ENCODE peak calls at places on chromosomes 13 and 19, in nine cellular contexts. B is neural progenitor cell, I is SK-N-SH, T is PC-3, M is IMR-90, V is mammary epithelial cell, A is colonic mucosa, R is H9, W is endothelial cell of umbilical vein. Z is an unnamed sample. For H3K4me1, the result is how much of the 10 kb centered on the place peaks cover.

GRCh38 chr13:106796280-106797047 is 228.5 kb upstream of the ARGLU1 start:
- DNase-seq in A (no peak), M (no peak), B (peak), V (no peak), T (no peak), R (peak), W (peak), I (no peak), Z (peak)

GRCh38 chr13:49305824-49306425 is 58.2 kb downstream of the CDADC1 start:
- DNase-seq in B (no peak), I (no peak), A (no peak), R (no peak), W (no peak), M (no peak), V (no peak), T (no peak), Z (no peak)

GRCh38 chr13:108929532-108929931 is 300.1 kb downstream of the MYO16 start:
- DNase-seq in T (peak), W (no peak), B (no peak), A (no peak), V (no peak), I (no peak), R (no peak), M (no peak), Z (no peak)

GRCh38 chr13:70297219-70297618 is 189.0 kb upstream of the KLHL1 start:
- DNase-seq in W (no peak), A (no peak), B (no peak), R (no peak), T (no peak), I (no peak), M (no peak), V (no peak), Z (no peak)

GRCh38 chr19:1105217-1105872 is 1.6 kb downstream of the GPX4 start:
- DNase-seq in B (no peak), A (peak), R (no peak), V (no peak), T (peak), M (peak), I (no peak), W (no peak), Z (no peak)

GRCh38 chr13:19607523-19608078 is 25.9 kb upstream of the MPHOSPH8 start:
- DNase-seq in I (no peak), A (no peak), V (peak), W (no peak), B (no peak), M (no peak), T (no peak), R (no peak), Z (no peak)

GRCh38 chr13:36382030-36382429 is 35.8 kb upstream of the SPART start:
- DNase-seq in V (peak), M (no peak), I (no peak), B (no peak), A (no peak), T (peak), R (no peak), W (no peak), Z (no peak)

GRCh38 chr13:64428196-64428595 is 2801.9 kb downstream of the PCDH9 start:
- DNase-seq in B (peak), T (peak), M (peak), W (no peak), A (no peak), V (no peak), I (no peak), R (no peak), Z (no peak)

GRCh38 chr13:93522486-93522885 is 295.9 kb downstream of the GPC6 start:
- DNase-seq in M (peak), W (no peak), I (no peak), A (no peak), V (no peak), R (no peak), B (peak), T (no peak), Z (no peak)

GRCh38 chr13:70353096-70353495 is 244.8 kb upstream of the KLHL1 start:
- DNase-seq in M (no peak), A (no peak), B (peak), R (peak), T (peak), W (no peak), I (no peak), V (no peak), Z (peak)

GRCh38 chr19:47729468-47729798 is 15.9 kb upstream of the NOP53 start:
- DNase-seq in A (peak), T (peak), R (peak), M (peak), B (peak), I (no peak), V (peak), W (peak), Z (peak)

GRCh38 chr13:39039033-39039432 is 777 bp downstream of the NHLRC3 start:
- DNase-seq in V (no peak), A (no peak), I (no peak), W (no peak), R (no peak), B (no peak), M (no peak), T (no peak), Z (no peak)

GRCh38 chr19:10270616-10271394 is at the start of gene ICAM1:
- DNase-seq in M (peak), W (peak), I (peak), B (peak), T (peak), V (peak), R (peak), A (peak), Z (peak)

GRCh38 chr19:45125975-45126493 is 33.1 kb downstream of the PPP1R37 start:
- DNase-seq in R (peak), V (peak), W (peak), I (peak), A (peak), B (peak), M (peak), T (peak), Z (peak)

GRCh38 chr13:71830736-71831135 is 36.3 kb downstream of the DACH1 start:
- DNase-seq in W (no peak), V (no peak), T (no peak), M (no peak), I (no peak), R (no peak), A (no peak), B (no peak), Z (no peak)

GRCh38 chr13:20715340-20715732 is 11.8 kb downstream of the IL17D start:
- DNase-seq in W (no peak), T (no peak), B (no peak), V (no peak), I (no peak), R (no peak), A (no peak), M (no peak), Z (no peak)
- H3K9ac ChIP-seq in W (no peak), T (no peak), B (no peak), V (no peak), I (no peak), R (no peak), A (no peak), M (no peak), Z (no peak)

DNA sequence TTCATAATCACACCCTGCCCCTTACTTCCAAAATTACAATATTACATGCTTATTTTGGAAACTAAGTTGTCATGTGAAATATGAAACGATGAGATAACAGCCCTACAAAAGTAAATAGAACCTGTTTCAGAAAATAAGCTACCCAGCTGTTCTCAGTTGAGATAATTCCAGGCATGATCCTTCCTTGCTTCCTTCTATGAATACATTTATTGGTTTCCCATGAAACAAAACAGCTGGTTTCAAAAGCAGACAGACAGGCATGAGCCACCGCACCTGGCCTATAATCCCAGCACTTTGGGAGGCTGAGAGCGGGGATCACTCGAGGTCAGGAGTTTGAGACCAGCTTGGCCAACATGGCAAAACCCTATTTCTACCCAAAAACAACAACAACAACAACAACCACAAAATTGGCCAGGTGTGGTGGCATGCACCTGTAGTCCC is 95.4 kb downstream of the STK24 start:
- DNase-seq in I (no peak), B (no peak), T (no peak), W (no peak), R (no peak), A (no peak), M (peak), V (no peak), Z (no peak)
- H3K4me1 ChIP-seq in I (under half), B (half or more), T (half or more), W (half or more), R (under half), A (under half), M (under half), V (half or more), Z (under half)

DNA sequence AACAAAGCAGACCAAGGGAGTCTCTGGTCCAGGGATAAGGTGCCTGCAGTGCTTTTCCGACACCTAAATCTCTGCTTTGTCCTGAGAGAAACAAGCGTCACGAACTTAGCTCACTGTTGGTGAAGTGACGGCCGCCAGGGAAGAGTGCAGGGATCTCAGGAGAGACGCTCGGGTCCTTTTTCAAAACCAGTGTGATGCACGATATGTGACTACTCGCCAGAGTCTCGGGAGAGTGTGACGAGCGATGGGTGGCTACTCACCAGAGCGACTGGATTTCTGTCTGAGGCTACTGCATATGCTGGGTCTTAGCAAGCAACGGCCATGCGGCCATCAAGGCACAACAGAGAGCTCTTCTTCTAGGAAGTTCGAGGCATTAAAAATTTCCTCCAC is 16.5 kb upstream of the CFAP97D2 start:
- DNase-seq in A (no peak), T (no peak), R (no peak), I (no peak), B (no peak), W (no peak), V (no peak), M (no peak), Z (no peak)
- H3K27ac ChIP-seq in A (peak), T (no peak), R (no peak), I (no peak), B (no peak), W (no peak), V (no peak), M (no peak), Z (no peak)

DNA sequence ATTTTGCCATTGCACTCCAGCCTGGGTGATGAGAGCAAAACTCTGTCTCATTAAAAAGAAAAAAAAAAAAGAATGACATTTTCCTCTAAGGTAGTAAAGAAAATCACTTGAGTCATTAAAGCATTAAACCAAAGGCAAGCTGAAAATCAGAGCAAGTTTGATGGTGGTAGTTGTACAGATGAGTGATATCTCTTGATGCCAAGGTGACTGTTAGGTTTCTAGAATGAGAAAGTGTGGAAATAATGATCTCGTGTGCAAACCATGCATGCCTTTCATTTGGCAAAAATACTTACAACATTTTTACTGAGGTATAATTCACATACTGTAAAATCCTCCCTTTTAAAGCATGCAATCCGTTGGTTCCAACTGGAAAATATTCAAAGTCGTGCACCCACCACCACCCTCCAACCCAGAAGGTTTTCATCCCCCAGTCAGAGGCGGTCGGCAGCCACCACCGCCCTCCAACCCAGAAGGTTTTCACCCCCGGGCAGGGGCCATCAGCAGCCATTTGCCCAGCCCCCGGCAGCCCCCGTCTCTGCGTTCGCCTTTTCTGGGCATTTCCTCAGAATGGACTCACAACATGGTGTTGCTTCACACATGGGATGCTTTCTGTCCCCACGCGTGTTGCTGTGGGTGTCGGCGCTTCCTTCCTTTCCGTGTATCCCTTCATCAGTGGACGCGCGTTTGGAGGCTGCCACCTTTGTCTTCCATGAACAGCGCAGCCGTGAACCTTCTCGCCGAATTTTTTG is 90.2 kb downstream of the ATP11A start:
- DNase-seq in I (peak), T (no peak), A (no peak), R (no peak), B (no peak), V (no peak), M (peak), W (no peak), Z (no peak)
- H3K9ac ChIP-seq in I (no peak), T (no peak), A (no peak), R (no peak), B (no peak), V (no peak), M (no peak), W (no peak), Z (peak)

GRCh38 chr13:27308941-27309340 is 38.3 kb downstream of the RASL11A start:
- DNase-seq in A (no peak), R (no peak), B (no peak), I (no peak), T (no peak), M (no peak), V (no peak), W (no peak), Z (no peak)
- H3K4me1 ChIP-seq in A (under half), R (under half), B (under half), I (under half), T (under half), M (under half), V (under half), W (under half), Z (under half)

DNA sequence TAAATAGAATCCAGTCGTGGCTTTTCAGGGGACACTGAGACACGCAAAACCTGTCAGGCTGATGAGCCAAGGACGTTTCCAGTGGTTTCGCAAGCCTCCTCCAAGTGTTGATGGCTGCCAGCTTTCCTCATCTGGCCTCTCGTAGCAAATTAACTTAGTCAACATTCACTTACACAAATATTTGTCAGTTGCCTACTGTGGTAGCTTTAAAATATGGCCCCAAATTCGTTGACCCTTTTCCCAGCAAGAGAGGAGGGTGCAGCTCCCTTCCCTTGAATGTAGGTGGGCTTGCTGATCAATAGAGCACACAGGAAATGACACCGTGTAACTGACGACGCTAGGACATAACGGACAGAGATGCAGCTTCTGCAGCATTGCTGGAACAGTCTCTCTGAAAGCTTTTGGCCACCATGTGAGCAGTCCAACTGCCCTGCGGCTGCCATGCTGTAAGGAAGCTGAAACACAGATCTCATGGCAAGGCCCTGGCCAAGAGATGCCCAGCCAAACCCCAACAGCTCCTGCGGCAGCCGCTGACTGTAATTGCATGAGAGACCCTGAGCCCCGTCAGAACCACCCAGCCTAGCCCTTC is 5.5 kb upstream of the RANBP3 start:
- DNase-seq in M (no peak), A (no peak), V (no peak), R (no peak), I (no peak), T (no peak), W (no peak), B (no peak), Z (no peak)
- H3K27ac ChIP-seq in M (no peak), A (no peak), V (no peak), R (no peak), I (no peak), T (no peak), W (no peak), B (no peak), Z (no peak)

DNA sequence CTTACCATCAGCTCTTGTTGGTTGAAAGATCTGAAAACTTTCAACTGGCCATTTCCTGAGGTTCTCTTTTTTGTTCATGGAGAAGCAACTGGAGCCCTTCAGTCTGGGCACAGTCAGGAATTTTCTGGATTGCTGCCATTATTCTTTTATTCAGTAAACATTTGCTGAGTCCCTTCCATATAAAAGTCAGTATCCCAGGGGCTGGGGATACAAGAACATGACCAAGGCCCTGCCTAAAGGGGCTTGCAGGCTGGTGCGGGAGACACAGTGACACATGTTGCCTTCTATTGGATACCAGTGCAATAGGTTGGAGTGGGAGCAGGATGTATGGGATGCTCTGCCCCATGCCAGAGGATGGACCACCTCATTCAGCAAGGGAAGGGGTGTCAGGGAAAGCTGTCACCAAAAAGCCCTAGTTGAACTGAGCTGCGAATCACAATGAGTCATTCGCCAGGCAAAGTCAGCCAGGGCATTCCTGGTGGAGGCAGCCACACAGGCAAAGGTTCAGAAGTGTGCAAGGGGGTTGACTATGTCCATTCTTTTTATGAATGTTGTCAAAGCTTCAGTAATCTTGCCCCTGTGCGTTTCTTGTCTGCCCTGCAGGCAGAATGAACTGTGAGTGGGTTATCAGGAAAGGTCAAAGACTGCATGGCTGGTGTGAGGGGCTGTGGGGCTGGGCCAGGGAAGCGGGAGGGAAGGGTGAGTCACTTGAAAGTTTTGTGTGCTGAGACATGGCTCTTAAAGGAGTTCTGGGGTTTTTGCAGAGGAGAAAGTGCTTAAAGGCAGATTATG is 395.9 kb downstream of the KCNRG start:
- DNase-seq in T (peak), A (no peak), V (peak), W (peak), M (peak), R (no peak), I (no peak), B (no peak), Z (peak)
- H3K9ac ChIP-seq in T (peak), A (no peak), V (no peak), W (no peak), M (no peak), R (no peak), I (peak), B (no peak), Z (no peak)

GRCh38 chr13:67147257-67148218 is 82.6 kb downstream of the PCDH9 start:
- DNase-seq in M (peak), B (peak), A (no peak), T (peak), I (no peak), R (no peak), W (peak), V (no peak), Z (no peak)

GRCh38 chr13:67143544-67144115 is 86.5 kb downstream of the PCDH9 start:
- DNase-seq in W (no peak), V (no peak), B (no peak), T (no peak), M (peak), A (no peak), I (no peak), R (no peak), Z (no peak)

GRCh38 chr13:67148219-67148583 is 81.9 kb downstream of the PCDH9 start:
- DNase-seq in B (no peak), T (no peak), M (peak), I (no peak), A (no peak), W (peak), V (peak), R (no peak), Z (no peak)

GRCh38 chr13:67145950-67146349 is 84.2 kb downstream of the PCDH9 start:
- DNase-seq in R (no peak), I (no peak), M (no peak), W (no peak), A (no peak), V (no peak), B (no peak), T (no peak), Z (no peak)

DNA sequence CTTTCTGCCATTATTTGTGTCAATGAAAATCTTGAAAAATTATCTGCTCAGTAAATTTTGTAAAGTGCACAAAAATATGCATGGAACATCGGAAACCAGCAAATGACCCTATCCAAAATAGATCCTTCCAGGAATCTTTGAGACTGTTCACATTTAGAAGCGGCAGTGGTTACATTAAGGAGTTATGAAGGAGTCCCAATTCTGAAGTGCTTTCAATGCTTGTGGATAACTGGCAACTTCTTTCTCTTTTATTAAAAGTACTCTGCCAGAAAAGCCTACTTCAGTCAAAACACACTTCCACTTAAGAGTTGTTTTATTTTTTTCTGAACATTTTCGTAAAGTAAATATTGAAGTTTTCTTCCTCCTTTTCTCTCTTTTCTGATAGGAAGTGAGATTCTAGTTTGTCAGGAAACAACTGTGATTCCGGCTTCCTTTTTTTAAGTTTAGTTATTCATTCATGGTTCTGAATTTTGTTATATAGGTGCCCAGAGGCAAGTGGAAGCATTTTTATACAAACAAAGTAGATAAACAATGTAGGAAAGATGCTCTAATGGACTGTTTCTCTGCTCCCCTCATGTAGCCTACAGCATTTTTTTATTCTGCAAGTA is 83.5 kb downstream of the PCDH9 start:
- DNase-seq in V (no peak), B (no peak), M (no peak), A (no peak), I (no peak), T (no peak), R (no peak), W (peak), Z (no peak)
- H3K4me1 ChIP-seq in V (under half), B (under half), M (under half), A (under half), I (under half), T (under half), R (under half), W (under half), Z (under half)

GRCh38 chr13:76020421-76020955 is 384.4 kb downstream of the LMO7 start:
- DNase-seq in M (no peak), A (no peak), T (no peak), I (no peak), W (no peak), V (no peak), R (no peak), B (no peak), Z (no peak)
- H3K27ac ChIP-seq in M (no peak), A (no peak), T (no peak), I (no peak), W (no peak), V (no peak), R (no peak), B (no peak), Z (no peak)